ENCODE peak calls at places on chromosomes 13 and 19, in seven cellular contexts. V is astrocyte; B is Peyer's patch; O is NCI-H345; Q is activated gamma-delta T cell treated with anti-CD3 and anti-CD28 coated beads, Interleukin-2, amount 50 U/mL, for 16 hours; J is stimulated activated CD8-positive, alpha-beta memory T cell treated with anti-CD3 and anti-CD28 coated beads, Interleukin-15, amount 100 ng/mL, for 1 hour; U is midbrain. M is an unnamed sample.

GRCh38 chr13:43469791-43470190 is 317.0 kb downstream of the ENOX1 start:
- DNase-seq in Q (no peak), V (no peak), O (no peak), U (no peak), B (no peak), J (no peak), M (no peak)

GRCh38 chr13:49213997-49214916 is 5.9 kb upstream of the MLNR start:
- DNase-seq in O (no peak), B (no peak), Q (no peak), U (no peak), J (no peak), V (no peak), M (no peak)

GRCh38 chr13:69474286-69474685 is 633.3 kb upstream of the ATXN8OS start:
- DNase-seq in J (no peak), Q (no peak), V (peak), B (no peak), O (no peak), U (no peak), M (peak)

GRCh38 chr19:43452517-43453045 is 12.8 kb downstream of the LYPD3 start:
- DNase-seq in B (no peak), V (no peak), J (no peak), U (no peak), Q (no peak), O (no peak), M (no peak)

GRCh38 chr13:20141238-20142018 is 19.4 kb downstream of the GJA3 start:
- DNase-seq in Q (no peak), V (no peak), J (no peak), U (no peak), O (no peak), B (no peak), M (no peak)

GRCh38 chr19:56538761-56539263 is at the start of gene ZFP28:
- DNase-seq in J (peak), O (peak), B (peak), U (peak), Q (no peak), V (no peak), M (no peak)

GRCh38 chr13:114044486-114044885 is 70.6 kb upstream of the C13orf46 start:
- DNase-seq in J (no peak), Q (no peak), U (no peak), V (peak), O (no peak), B (no peak), M (no peak)

GRCh38 chr19:11034449-11035213 is 54.6 kb upstream of the LDLR start:
- DNase-seq in O (no peak), V (no peak), J (no peak), U (no peak), B (no peak), Q (no peak), M (no peak)

GRCh38 chr13:22703601-22704209 is 477.1 kb upstream of the SGCG start:
- DNase-seq in U (no peak), B (no peak), J (no peak), O (no peak), Q (no peak), V (no peak), M (no peak)

GRCh38 chr13:32548837-32549236 is 10.2 kb upstream of the N4BP2L2 start:
- DNase-seq in B (no peak), U (no peak), J (no peak), V (no peak), Q (no peak), O (no peak), M (no peak)

GRCh38 chr19:3129112-3129511 is 6.7 kb upstream of the GNA15 start:
- DNase-seq in J (no peak), O (peak), B (no peak), Q (no peak), U (no peak), V (peak), M (no peak)

GRCh38 chr13:36857273-36857672 is 38.3 kb downstream of the RFXAP start:
- DNase-seq in B (no peak), U (no peak), V (no peak), Q (no peak), O (no peak), J (no peak), M (no peak)

GRCh38 chr13:27293873-27294515 is 23.4 kb downstream of the RASL11A start:
- DNase-seq in B (no peak), J (no peak), O (no peak), V (no peak), U (no peak), Q (no peak), M (no peak)